ENCODE peak calls at places on chromosome 6, in ten cellular contexts. One of them, this sample, is unnamed.

GRCh38 chr6:13302751-13303667 is 25.3 kb downstream of the TBC1D7 start:
- DNase-seq in AG10803: peak; percentile 99
- DNase-seq in lower lobe of right lung: peak; percentile 81
- DNase-seq in endodermal cell: peak; percentile 11
- DNase-seq in astrocyte of the cerebellum: peak; percentile 34
- DNase-seq in MM.1S: peak; percentile 12
- DNase-seq in fibroblast of the aortic adventitia: peak; percentile 95
- DNase-seq in breast epithelium: peak; percentile 52
- DNase-seq in left ventricle myocardium inferior: peak; percentile 37
- DNase-seq in CD8-positive, alpha-beta T cell: no peak
- DNase-seq in this sample: peak; percentile 79

GRCh38 chr6:139587469-139587868 is 213.0 kb upstream of the CITED2 start:
- DNase-seq in AG10803: peak; percentile 96
- DNase-seq in lower lobe of right lung: no peak
- DNase-seq in endodermal cell: no peak
- DNase-seq in astrocyte of the cerebellum: peak; percentile 81
- DNase-seq in MM.1S: no peak
- DNase-seq in fibroblast of the aortic adventitia: peak; percentile 88
- DNase-seq in breast epithelium: no peak
- DNase-seq in left ventricle myocardium inferior: no peak
- DNase-seq in CD8-positive, alpha-beta T cell: no peak
- DNase-seq in this sample: no peak

GRCh38 chr6:69584913-69585729 is 211.7 kb downstream of the LMBRD1 start:
- DNase-seq in AG10803: peak; percentile 8
- DNase-seq in lower lobe of right lung: no peak
- DNase-seq in endodermal cell: peak; percentile 53
- DNase-seq in astrocyte of the cerebellum: no peak
- DNase-seq in MM.1S: peak; percentile 85
- DNase-seq in fibroblast of the aortic adventitia: no peak
- DNase-seq in breast epithelium: no peak
- DNase-seq in left ventricle myocardium inferior: no peak
- DNase-seq in CD8-positive, alpha-beta T cell: no peak
- DNase-seq in this sample: peak; percentile 26

GRCh38 chr6:111843347-111844147 is 29.7 kb downstream of the FYN start:
- DNase-seq in AG10803: no peak
- DNase-seq in lower lobe of right lung: no peak
- DNase-seq in endodermal cell: no peak
- DNase-seq in astrocyte of the cerebellum: no peak
- DNase-seq in MM.1S: peak; percentile 57
- DNase-seq in fibroblast of the aortic adventitia: no peak
- DNase-seq in breast epithelium: no peak
- DNase-seq in left ventricle myocardium inferior: no peak
- DNase-seq in CD8-positive, alpha-beta T cell: peak; percentile 39
- DNase-seq in this sample: no peak

GRCh38 chr6:134446228-134446848 is 128.4 kb upstream of the SGK1 start:
- DNase-seq in AG10803: peak; percentile 84
- DNase-seq in lower lobe of right lung: no peak
- DNase-seq in endodermal cell: no peak
- DNase-seq in astrocyte of the cerebellum: peak; percentile 48
- DNase-seq in MM.1S: no peak
- DNase-seq in fibroblast of the aortic adventitia: peak; percentile 68
- DNase-seq in breast epithelium: no peak
- DNase-seq in left ventricle myocardium inferior: no peak
- DNase-seq in CD8-positive, alpha-beta T cell: no peak
- DNase-seq in this sample: no peak

GRCh38 chr6:16625319-16626240 is 135.7 kb downstream of the ATXN1 start:
- DNase-seq in AG10803: peak; percentile 40
- DNase-seq in lower lobe of right lung: no peak
- DNase-seq in endodermal cell: no peak
- DNase-seq in astrocyte of the cerebellum: no peak
- DNase-seq in MM.1S: no peak
- DNase-seq in fibroblast of the aortic adventitia: peak; percentile 18
- DNase-seq in breast epithelium: no peak
- DNase-seq in left ventricle myocardium inferior: no peak
- DNase-seq in CD8-positive, alpha-beta T cell: no peak
- DNase-seq in this sample: no peak

GRCh38 chr6:68226460-68226859 is 408.6 kb upstream of the ADGRB3 start:
- DNase-seq in AG10803: no peak
- DNase-seq in lower lobe of right lung: no peak
- DNase-seq in endodermal cell: no peak
- DNase-seq in astrocyte of the cerebellum: no peak
- DNase-seq in MM.1S: no peak
- DNase-seq in fibroblast of the aortic adventitia: peak; percentile 36
- DNase-seq in breast epithelium: no peak
- DNase-seq in left ventricle myocardium inferior: no peak
- DNase-seq in CD8-positive, alpha-beta T cell: no peak
- DNase-seq in this sample: no peak

GRCh38 chr6:169971951-169972651 is 220.7 kb downstream of the ERMARD start:
- DNase-seq in AG10803: no peak
- DNase-seq in lower lobe of right lung: no peak
- DNase-seq in endodermal cell: peak; percentile 35
- DNase-seq in astrocyte of the cerebellum: no peak
- DNase-seq in MM.1S: no peak
- DNase-seq in fibroblast of the aortic adventitia: no peak
- DNase-seq in breast epithelium: no peak
- DNase-seq in left ventricle myocardium inferior: no peak
- DNase-seq in CD8-positive, alpha-beta T cell: no peak
- DNase-seq in this sample: no peak

GRCh38 chr6:118895241-118895561 is 1.2 kb downstream of the ASF1A start:
- DNase-seq in AG10803: no peak
- DNase-seq in lower lobe of right lung: no peak
- DNase-seq in endodermal cell: no peak
- DNase-seq in astrocyte of the cerebellum: no peak
- DNase-seq in MM.1S: no peak
- DNase-seq in fibroblast of the aortic adventitia: no peak
- DNase-seq in breast epithelium: no peak
- DNase-seq in left ventricle myocardium inferior: no peak
- DNase-seq in CD8-positive, alpha-beta T cell: no peak
- DNase-seq in this sample: no peak

GRCh38 chr6:118894425-118895240 is 681 bp downstream of the ASF1A start:
- DNase-seq in AG10803: peak; percentile 72
- DNase-seq in lower lobe of right lung: peak; percentile 76
- DNase-seq in endodermal cell: peak; percentile 79
- DNase-seq in astrocyte of the cerebellum: no peak
- DNase-seq in MM.1S: peak; percentile 53
- DNase-seq in fibroblast of the aortic adventitia: peak; percentile 58
- DNase-seq in breast epithelium: peak; percentile 29
- DNase-seq in left ventricle myocardium inferior: peak; percentile 72
- DNase-seq in CD8-positive, alpha-beta T cell: peak; percentile 29
- DNase-seq in this sample: no peak

GRCh38 chr6:118893095-118893881 is 664 bp upstream of the ASF1A start:
- DNase-seq in AG10803: peak; percentile 66
- DNase-seq in lower lobe of right lung: no peak
- DNase-seq in endodermal cell: no peak
- DNase-seq in astrocyte of the cerebellum: no peak
- DNase-seq in MM.1S: peak; percentile 64
- DNase-seq in fibroblast of the aortic adventitia: peak; percentile 78
- DNase-seq in breast epithelium: peak; percentile 34
- DNase-seq in left ventricle myocardium inferior: no peak
- DNase-seq in CD8-positive, alpha-beta T cell: no peak
- DNase-seq in this sample: no peak

GRCh38 chr6:118892248-118893094 is 1.5 kb upstream of the ASF1A start:
- DNase-seq in AG10803: peak; percentile 28
- DNase-seq in lower lobe of right lung: no peak
- DNase-seq in endodermal cell: no peak
- DNase-seq in astrocyte of the cerebellum: no peak
- DNase-seq in MM.1S: no peak
- DNase-seq in fibroblast of the aortic adventitia: peak; percentile 18
- DNase-seq in breast epithelium: no peak
- DNase-seq in left ventricle myocardium inferior: no peak
- DNase-seq in CD8-positive, alpha-beta T cell: no peak
- DNase-seq in this sample: no peak

GRCh38 chr6:118893882-118894424 is at the start of gene ASF1A:
- DNase-seq in AG10803: peak; percentile 98
- DNase-seq in lower lobe of right lung: peak; percentile 97
- DNase-seq in endodermal cell: peak; percentile 99
- DNase-seq in astrocyte of the cerebellum: peak; percentile 98
- DNase-seq in MM.1S: peak; percentile 97
- DNase-seq in fibroblast of the aortic adventitia: peak; percentile 99
- DNase-seq in breast epithelium: peak; percentile 96
- DNase-seq in left ventricle myocardium inferior: peak; percentile 96
- DNase-seq in CD8-positive, alpha-beta T cell: peak; percentile 92
- DNase-seq in this sample: peak; percentile 94
- TF ChIP-seq CTCF in AG10803: peak; percentile 64
- TF ChIP-seq CTCF in lower lobe of right lung: peak; percentile 46
- TF ChIP-seq CTCF in endodermal cell: peak; percentile 73
- TF ChIP-seq CTCF in astrocyte of the cerebellum: peak; percentile 67
- TF ChIP-seq CTCF in MM.1S: peak; percentile 52
- TF ChIP-seq CTCF in fibroblast of the aortic adventitia: peak; percentile 64
- TF ChIP-seq CTCF in breast epithelium: peak; percentile 43
- TF ChIP-seq CTCF in left ventricle myocardium inferior: peak; percentile 66
- TF ChIP-seq CTCF in CD8-positive, alpha-beta T cell: no peak
- TF ChIP-seq CTCF in this sample: peak; percentile 53

DNA sequence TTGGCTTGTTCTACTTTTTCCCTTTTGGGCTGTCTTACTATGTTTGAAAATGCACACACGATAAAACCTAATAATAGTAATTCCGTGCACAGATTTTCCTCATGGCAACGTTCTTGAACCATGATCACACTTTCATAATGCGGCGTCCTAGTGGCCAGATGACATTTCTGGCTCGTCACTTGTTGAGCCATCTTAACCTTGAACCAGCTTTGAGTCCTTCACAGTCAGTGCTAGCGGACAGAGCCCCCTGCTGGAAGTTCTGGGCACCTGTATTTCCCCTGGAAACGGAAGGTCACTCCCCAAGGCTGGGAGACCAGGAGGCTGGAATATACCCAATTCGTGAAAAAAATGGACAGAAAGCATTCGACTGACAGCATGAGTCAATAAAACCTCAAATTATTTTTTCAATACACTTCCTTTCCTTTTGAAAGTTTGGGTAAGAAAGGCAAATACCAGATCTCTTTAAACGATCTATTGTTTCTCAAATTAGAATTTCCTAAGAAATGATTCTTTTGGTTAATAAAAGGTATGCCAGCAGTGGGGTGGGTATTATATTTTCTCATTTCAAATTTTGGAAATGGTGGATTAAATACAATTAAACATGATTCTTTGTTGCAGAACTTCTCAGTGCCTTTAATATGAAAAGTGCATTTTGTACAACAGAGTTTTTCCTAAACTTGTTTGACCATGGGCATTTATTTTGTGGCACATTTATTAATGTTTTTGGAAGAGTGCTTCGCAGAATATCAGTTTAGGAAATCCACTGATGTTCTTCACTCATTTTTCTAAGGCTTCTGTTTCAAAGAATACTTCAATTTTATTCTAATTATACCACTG is 542.3 kb downstream of the QKI start:
- DNase-seq in AG10803: peak; percentile 77
- DNase-seq in lower lobe of right lung: peak; percentile 80
- DNase-seq in endodermal cell: peak; percentile 91
- DNase-seq in astrocyte of the cerebellum: peak; percentile 59
- DNase-seq in MM.1S: peak; percentile 50
- DNase-seq in fibroblast of the aortic adventitia: peak; percentile 64
- DNase-seq in breast epithelium: peak; percentile 43
- DNase-seq in left ventricle myocardium inferior: peak; percentile 81
- DNase-seq in CD8-positive, alpha-beta T cell: peak; percentile 8
- DNase-seq in this sample: peak; percentile 62
- H3K4me3 ChIP-seq in AG10803: no peak overlapping the region
- H3K4me3 ChIP-seq in lower lobe of right lung: no peak overlapping the region
- H3K4me3 ChIP-seq in endodermal cell: no peak overlapping the region
- H3K4me3 ChIP-seq in astrocyte of the cerebellum: no peak overlapping the region
- H3K4me3 ChIP-seq in MM.1S: no peak overlapping the region
- H3K4me3 ChIP-seq in fibroblast of the aortic adventitia: peak overlapping the region; percentile 10
- H3K4me3 ChIP-seq in breast epithelium: no peak overlapping the region
- H3K4me3 ChIP-seq in left ventricle myocardium inferior: no peak overlapping the region
- H3K4me3 ChIP-seq in CD8-positive, alpha-beta T cell: no peak overlapping the region
- H3K4me3 ChIP-seq in this sample: no peak overlapping the region

GRCh38 chr6:98944168-98944567 is 3.6 kb downstream of the FBXL4 start:
- DNase-seq in AG10803: no peak
- DNase-seq in lower lobe of right lung: no peak
- DNase-seq in endodermal cell: no peak
- DNase-seq in astrocyte of the cerebellum: no peak
- DNase-seq in MM.1S: no peak
- DNase-seq in fibroblast of the aortic adventitia: no peak
- DNase-seq in breast epithelium: no peak
- DNase-seq in left ventricle myocardium inferior: no peak
- DNase-seq in CD8-positive, alpha-beta T cell: no peak
- DNase-seq in this sample: no peak

GRCh38 chr6:98945311-98946005 is 2.3 kb downstream of the FBXL4 start:
- DNase-seq in AG10803: no peak
- DNase-seq in lower lobe of right lung: no peak
- DNase-seq in endodermal cell: no peak
- DNase-seq in astrocyte of the cerebellum: no peak
- DNase-seq in MM.1S: no peak
- DNase-seq in fibroblast of the aortic adventitia: no peak
- DNase-seq in breast epithelium: no peak
- DNase-seq in left ventricle myocardium inferior: no peak
- DNase-seq in CD8-positive, alpha-beta T cell: no peak
- DNase-seq in this sample: no peak

GRCh38 chr6:98944598-98945011 is 3.1 kb downstream of the FBXL4 start:
- DNase-seq in AG10803: peak; percentile 37
- DNase-seq in lower lobe of right lung: no peak
- DNase-seq in endodermal cell: no peak
- DNase-seq in astrocyte of the cerebellum: no peak
- DNase-seq in MM.1S: no peak
- DNase-seq in fibroblast of the aortic adventitia: peak; percentile 44
- DNase-seq in breast epithelium: no peak
- DNase-seq in left ventricle myocardium inferior: no peak
- DNase-seq in CD8-positive, alpha-beta T cell: no peak
- DNase-seq in this sample: no peak

GRCh38 chr6:98941319-98941718 is 6.4 kb downstream of the FBXL4 start:
- DNase-seq in AG10803: no peak
- DNase-seq in lower lobe of right lung: no peak
- DNase-seq in endodermal cell: no peak
- DNase-seq in astrocyte of the cerebellum: no peak
- DNase-seq in MM.1S: no peak
- DNase-seq in fibroblast of the aortic adventitia: no peak
- DNase-seq in breast epithelium: no peak
- DNase-seq in left ventricle myocardium inferior: no peak
- DNase-seq in CD8-positive, alpha-beta T cell: no peak
- DNase-seq in this sample: no peak

GRCh38 chr6:98942263-98942803 is 5.4 kb downstream of the FBXL4 start:
- DNase-seq in AG10803: no peak
- DNase-seq in lower lobe of right lung: no peak
- DNase-seq in endodermal cell: no peak
- DNase-seq in astrocyte of the cerebellum: no peak
- DNase-seq in MM.1S: no peak
- DNase-seq in fibroblast of the aortic adventitia: no peak
- DNase-seq in breast epithelium: no peak
- DNase-seq in left ventricle myocardium inferior: no peak
- DNase-seq in CD8-positive, alpha-beta T cell: no peak
- DNase-seq in this sample: no peak
- TF ChIP-seq CTCF in AG10803: no peak
- TF ChIP-seq CTCF in lower lobe of right lung: no peak
- TF ChIP-seq CTCF in endodermal cell: peak; percentile 41
- TF ChIP-seq CTCF in astrocyte of the cerebellum: no peak
- TF ChIP-seq CTCF in MM.1S: peak; percentile 13
- TF ChIP-seq CTCF in fibroblast of the aortic adventitia: no peak
- TF ChIP-seq CTCF in breast epithelium: no peak
- TF ChIP-seq CTCF in left ventricle myocardium inferior: no peak
- TF ChIP-seq CTCF in CD8-positive, alpha-beta T cell: no peak
- TF ChIP-seq CTCF in this sample: peak; percentile 20

DNA sequence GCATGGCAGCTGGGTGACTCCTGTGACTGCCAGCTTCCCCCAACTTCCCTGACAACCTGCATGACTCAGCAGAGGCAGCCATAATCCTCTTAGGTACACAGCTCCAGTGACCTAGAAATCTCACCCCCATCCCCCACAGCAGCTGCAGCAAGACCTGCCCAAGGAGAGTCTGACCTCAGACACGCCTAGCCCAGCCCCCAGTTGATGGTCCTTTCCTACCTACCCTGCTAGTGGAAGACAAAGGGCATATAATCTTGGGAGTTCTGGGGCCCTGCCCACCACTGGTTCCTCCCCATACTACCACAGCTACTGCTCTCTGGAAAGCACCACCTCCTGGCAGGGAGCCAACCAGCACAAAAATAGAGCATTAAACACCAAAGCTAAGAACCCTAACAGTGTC is 90.2 kb downstream of the F13A1 start:
- DNase-seq in AG10803: no peak
- DNase-seq in lower lobe of right lung: no peak
- DNase-seq in endodermal cell: peak; percentile 72
- DNase-seq in astrocyte of the cerebellum: no peak
- DNase-seq in MM.1S: peak; percentile 44
- DNase-seq in fibroblast of the aortic adventitia: no peak
- DNase-seq in breast epithelium: no peak
- DNase-seq in left ventricle myocardium inferior: no peak
- DNase-seq in CD8-positive, alpha-beta T cell: no peak
- DNase-seq in this sample: no peak
- H3K4me3 ChIP-seq in AG10803: no peak overlapping the region
- H3K4me3 ChIP-seq in lower lobe of right lung: no peak overlapping the region
- H3K4me3 ChIP-seq in endodermal cell: peak overlapping the region; percentile 12
- H3K4me3 ChIP-seq in astrocyte of the cerebellum: no peak overlapping the region
- H3K4me3 ChIP-seq in MM.1S: no peak overlapping the region
- H3K4me3 ChIP-seq in fibroblast of the aortic adventitia: no peak overlapping the region
- H3K4me3 ChIP-seq in breast epithelium: no peak overlapping the region
- H3K4me3 ChIP-seq in left ventricle myocardium inferior: no peak overlapping the region
- H3K4me3 ChIP-seq in CD8-positive, alpha-beta T cell: no peak overlapping the region
- H3K4me3 ChIP-seq in this sample: no peak overlapping the region